ENCODE peak calls at places on chromosomes 12 and 14, in six cellular contexts. One of them, this sample, is unnamed. For H3K4me1, the result is how much of the 10 kb centered on the place peaks cover.

GRCh38 chr12:45648070-45648469 is 81.4 kb upstream of the ARID2 start:
- DNase-seq in cardiac muscle cell: no peak
- DNase-seq in left ventricle myocardium inferior: peak
- DNase-seq in SJSA1: no peak
- DNase-seq in heart left ventricle: peak
- DNase-seq in kidney: no peak
- DNase-seq in this sample: peak

GRCh38 chr12:31431721-31432120 is 105.8 kb upstream of the SINHCAF start:
- DNase-seq in SJSA1: no peak
- DNase-seq in kidney: no peak
- DNase-seq in left ventricle myocardium inferior: no peak
- DNase-seq in cardiac muscle cell: peak
- DNase-seq in heart left ventricle: no peak
- DNase-seq in this sample: no peak

GRCh38 chr12:82479511-82479910 is 121.2 kb downstream of the METTL25 start:
- DNase-seq in left ventricle myocardium inferior: no peak
- DNase-seq in cardiac muscle cell: peak
- DNase-seq in heart left ventricle: no peak
- DNase-seq in SJSA1: no peak
- DNase-seq in kidney: no peak
- DNase-seq in this sample: no peak

GRCh38 chr12:93287152-93287551 is 90.6 kb upstream of the NUDT4 start:
- DNase-seq in kidney: no peak
- DNase-seq in cardiac muscle cell: no peak
- DNase-seq in heart left ventricle: no peak
- DNase-seq in SJSA1: no peak
- DNase-seq in left ventricle myocardium inferior: no peak
- DNase-seq in this sample: no peak

GRCh38 chr14:59619071-59619470 is 42.5 kb upstream of the CCDC175 start:
- DNase-seq in left ventricle myocardium inferior: no peak
- DNase-seq in heart left ventricle: no peak
- DNase-seq in cardiac muscle cell: no peak
- DNase-seq in kidney: no peak
- DNase-seq in SJSA1: no peak
- DNase-seq in this sample: no peak

GRCh38 chr12:104707179-104707578 is 250.4 kb downstream of the CHST11 start:
- DNase-seq in SJSA1: no peak
- DNase-seq in heart left ventricle: no peak
- DNase-seq in left ventricle myocardium inferior: no peak
- DNase-seq in cardiac muscle cell: no peak
- DNase-seq in kidney: no peak
- DNase-seq in this sample: no peak

GRCh38 chr12:85301054-85301453 is 21.0 kb downstream of the ALX1 start:
- DNase-seq in left ventricle myocardium inferior: no peak
- DNase-seq in cardiac muscle cell: no peak
- DNase-seq in SJSA1: no peak
- DNase-seq in kidney: no peak
- DNase-seq in heart left ventricle: no peak
- DNase-seq in this sample: no peak

GRCh38 chr14:68468437-68469207 is 324.2 kb downstream of the ZFP36L1 start:
- DNase-seq in kidney: peak
- DNase-seq in heart left ventricle: no peak
- DNase-seq in left ventricle myocardium inferior: no peak
- DNase-seq in SJSA1: no peak
- DNase-seq in cardiac muscle cell: peak
- DNase-seq in this sample: no peak

GRCh38 chr12:15558915-15559528 is 230.2 kb downstream of the EPS8 start:
- DNase-seq in cardiac muscle cell: peak
- DNase-seq in heart left ventricle: no peak
- DNase-seq in SJSA1: no peak
- DNase-seq in left ventricle myocardium inferior: no peak
- DNase-seq in kidney: no peak
- DNase-seq in this sample: no peak

GRCh38 chr14:20775043-20775442 is 6.0 kb upstream of the RNASE6 start:
- DNase-seq in kidney: no peak
- DNase-seq in left ventricle myocardium inferior: no peak
- DNase-seq in SJSA1: no peak
- DNase-seq in cardiac muscle cell: no peak
- DNase-seq in heart left ventricle: no peak
- DNase-seq in this sample: no peak

GRCh38 chr14:20808084-20808483 is 5.4 kb upstream of the RNASE1 start:
- DNase-seq in heart left ventricle: no peak
- DNase-seq in kidney: no peak
- DNase-seq in SJSA1: no peak
- DNase-seq in left ventricle myocardium inferior: no peak
- DNase-seq in cardiac muscle cell: no peak
- DNase-seq in this sample: no peak

GRCh38 chr14:56173360-56173922 is 55.2 kb downstream of the PELI2 start:
- DNase-seq in kidney: no peak
- DNase-seq in heart left ventricle: no peak
- DNase-seq in left ventricle myocardium inferior: no peak
- DNase-seq in cardiac muscle cell: no peak
- DNase-seq in SJSA1: no peak
- DNase-seq in this sample: no peak

GRCh38 chr14:72926292-72927028 is at the start of gene DCAF4:
- DNase-seq in left ventricle myocardium inferior: peak
- DNase-seq in SJSA1: peak
- DNase-seq in kidney: peak
- DNase-seq in heart left ventricle: peak
- DNase-seq in cardiac muscle cell: peak
- DNase-seq in this sample: peak

GRCh38 chr14:81400852-81401251 is 728 bp upstream of the STON2 start:
- DNase-seq in heart left ventricle: peak
- DNase-seq in kidney: no peak
- DNase-seq in left ventricle myocardium inferior: no peak
- DNase-seq in cardiac muscle cell: peak
- DNase-seq in SJSA1: no peak
- DNase-seq in this sample: no peak

GRCh38 chr12:34396861-34397590 is 374.7 kb downstream of the ALG10 start:
- DNase-seq in heart left ventricle: peak
- DNase-seq in SJSA1: peak
- DNase-seq in cardiac muscle cell: no peak
- DNase-seq in left ventricle myocardium inferior: peak
- DNase-seq in kidney: peak
- DNase-seq in this sample: peak

GRCh38 chr14:78448483-78449094 is 278.4 kb downstream of the NRXN3 start:
- DNase-seq in left ventricle myocardium inferior: no peak
- DNase-seq in heart left ventricle: peak
- DNase-seq in cardiac muscle cell: peak
- DNase-seq in SJSA1: peak
- DNase-seq in kidney: no peak
- DNase-seq in this sample: peak

GRCh38 chr12:130163461-130164215 is 1.4 kb downstream of the FZD10 start:
- DNase-seq in cardiac muscle cell: no peak
- DNase-seq in left ventricle myocardium inferior: no peak
- DNase-seq in SJSA1: no peak
- DNase-seq in kidney: peak
- DNase-seq in heart left ventricle: no peak
- DNase-seq in this sample: no peak

GRCh38 chr14:78967111-78967809 is 797.1 kb downstream of the NRXN3 start:
- DNase-seq in heart left ventricle: no peak
- DNase-seq in left ventricle myocardium inferior: no peak
- DNase-seq in kidney: no peak
- DNase-seq in SJSA1: no peak
- DNase-seq in cardiac muscle cell: peak
- DNase-seq in this sample: no peak

GRCh38 chr14:33922125-33922524 is 28.7 kb downstream of the EGLN3 start:
- DNase-seq in heart left ventricle: no peak
- DNase-seq in SJSA1: no peak
- DNase-seq in cardiac muscle cell: peak
- DNase-seq in left ventricle myocardium inferior: no peak
- DNase-seq in kidney: no peak
- DNase-seq in this sample: no peak

GRCh38 chr14:87899228-87899627 is 93.8 kb downstream of the GALC start:
- DNase-seq in kidney: no peak
- DNase-seq in left ventricle myocardium inferior: no peak
- DNase-seq in cardiac muscle cell: no peak
- DNase-seq in SJSA1: no peak
- DNase-seq in heart left ventricle: no peak
- DNase-seq in this sample: no peak

GRCh38 chr12:51083140-51083833 is at the start of gene CSRNP2:
- DNase-seq in kidney: peak
- DNase-seq in heart left ventricle: peak
- DNase-seq in left ventricle myocardium inferior: peak
- DNase-seq in SJSA1: peak
- DNase-seq in cardiac muscle cell: peak
- DNase-seq in this sample: peak

GRCh38 chr12:16950041-16950677 is 344.2 kb upstream of the LMO3 start:
- DNase-seq in heart left ventricle: no peak
- DNase-seq in cardiac muscle cell: no peak
- DNase-seq in SJSA1: no peak
- DNase-seq in kidney: no peak
- DNase-seq in left ventricle myocardium inferior: no peak
- DNase-seq in this sample: no peak

GRCh38 chr12:40864891-40865290 is 172.7 kb downstream of the CNTN1 start:
- DNase-seq in cardiac muscle cell: no peak
- DNase-seq in left ventricle myocardium inferior: no peak
- DNase-seq in SJSA1: no peak
- DNase-seq in kidney: no peak
- DNase-seq in heart left ventricle: no peak
- DNase-seq in this sample: no peak

GRCh38 chr12:118377005-118377890 is 893 bp downstream of the SUDS3 start:
- DNase-seq in kidney: no peak
- DNase-seq in cardiac muscle cell: no peak
- DNase-seq in left ventricle myocardium inferior: no peak
- DNase-seq in SJSA1: no peak
- DNase-seq in heart left ventricle: no peak
- DNase-seq in this sample: peak

GRCh38 chr12:64097346-64098105 is 124.6 kb downstream of the KICS2 start:
- DNase-seq in SJSA1: no peak
- DNase-seq in kidney: no peak
- DNase-seq in left ventricle myocardium inferior: no peak
- DNase-seq in cardiac muscle cell: peak
- DNase-seq in heart left ventricle: peak
- DNase-seq in this sample: peak

GRCh38 chr12:98644433-98644711 is 216 bp downstream of the IKBIP start:
- DNase-seq in heart left ventricle: no peak
- DNase-seq in cardiac muscle cell: no peak
- DNase-seq in kidney: no peak
- DNase-seq in left ventricle myocardium inferior: no peak
- DNase-seq in SJSA1: peak
- DNase-seq in this sample: no peak

DNA sequence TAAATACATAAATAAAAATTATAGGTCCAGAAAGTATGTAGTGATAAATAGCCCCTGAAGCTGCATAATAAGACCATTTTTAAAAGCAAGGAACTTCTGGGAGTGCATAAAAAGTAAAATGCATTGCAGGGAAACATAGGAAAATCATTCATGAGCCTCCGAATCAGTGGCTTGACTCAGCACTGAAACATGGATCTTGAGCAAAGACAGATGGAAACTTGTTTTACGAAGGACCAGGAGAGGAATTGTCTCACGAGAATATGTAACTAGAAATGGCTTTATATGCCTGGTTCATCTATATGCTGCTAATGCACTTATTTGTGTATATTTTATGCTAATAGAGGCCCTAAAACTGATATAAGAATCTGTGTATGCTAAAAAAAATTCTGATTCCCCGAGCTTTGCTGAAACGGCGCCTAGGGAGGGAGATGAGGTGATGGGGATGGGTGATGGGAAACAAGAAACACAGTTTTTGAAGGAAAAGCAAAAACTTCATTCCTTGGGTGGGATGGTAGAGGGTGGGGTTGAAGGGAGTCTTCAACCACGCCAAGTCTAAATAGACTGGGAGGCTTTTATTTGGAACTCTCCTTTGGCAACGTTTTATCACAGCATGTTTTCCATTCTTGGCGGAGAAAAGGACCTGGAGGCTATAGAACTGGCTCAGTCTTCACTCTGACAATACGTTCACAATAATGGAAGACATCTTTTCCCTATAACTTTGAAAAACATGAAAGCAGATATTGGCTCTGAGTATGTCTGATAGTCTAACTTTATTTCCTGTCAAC is 14.5 kb downstream of the TMEM30B start:
- DNase-seq in kidney: no peak
- DNase-seq in SJSA1: no peak
- DNase-seq in heart left ventricle: no peak
- DNase-seq in left ventricle myocardium inferior: no peak
- DNase-seq in cardiac muscle cell: no peak
- DNase-seq in this sample: no peak
- H3K27ac ChIP-seq in kidney: no peak
- H3K27ac ChIP-seq in SJSA1: no peak
- H3K27ac ChIP-seq in heart left ventricle: no peak
- H3K27ac ChIP-seq in left ventricle myocardium inferior: no peak
- H3K27ac ChIP-seq in cardiac muscle cell: no peak
- H3K27ac ChIP-seq in this sample: no peak

GRCh38 chr14:60756847-60757246 is 22.3 kb downstream of the MNAT1 start:
- DNase-seq in kidney: no peak
- DNase-seq in SJSA1: no peak
- DNase-seq in cardiac muscle cell: peak
- DNase-seq in heart left ventricle: no peak
- DNase-seq in left ventricle myocardium inferior: no peak
- DNase-seq in this sample: no peak
- H3K4me3 ChIP-seq in kidney: no peak
- H3K4me3 ChIP-seq in SJSA1: no peak
- H3K4me3 ChIP-seq in cardiac muscle cell: no peak
- H3K4me3 ChIP-seq in heart left ventricle: no peak
- H3K4me3 ChIP-seq in left ventricle myocardium inferior: no peak
- H3K4me3 ChIP-seq in this sample: no peak

DNA sequence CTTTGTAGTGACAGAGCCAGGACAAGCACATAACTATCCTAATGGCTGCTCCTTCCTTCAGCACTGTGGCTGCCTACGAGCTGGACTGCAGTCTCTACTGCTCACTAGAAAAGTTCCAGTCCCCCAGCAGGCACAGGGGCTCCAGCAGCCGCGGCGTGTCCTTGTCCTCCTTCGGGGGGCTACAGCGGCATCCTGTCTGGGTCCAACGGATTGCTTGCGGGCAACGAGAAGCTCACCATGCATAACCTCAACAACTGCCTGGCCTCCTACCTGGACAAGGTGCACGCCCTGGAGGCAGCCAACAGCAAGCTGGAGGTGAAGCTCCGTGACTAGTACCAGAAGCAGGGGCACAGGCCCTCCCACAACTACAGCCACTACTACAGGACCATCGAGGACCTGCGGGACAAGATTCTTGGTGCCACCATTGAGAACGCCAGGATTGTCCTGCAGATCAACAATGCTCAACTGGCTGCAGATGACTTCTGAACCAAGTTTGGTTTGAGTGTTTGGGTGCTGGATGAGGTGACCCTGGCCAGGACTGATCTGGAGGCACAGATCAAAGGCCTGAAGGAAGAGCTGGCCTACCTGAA is 169.4 kb downstream of the NDUFA12 start:
- DNase-seq in kidney: no peak
- DNase-seq in heart left ventricle: no peak
- DNase-seq in SJSA1: no peak
- DNase-seq in left ventricle myocardium inferior: no peak
- DNase-seq in cardiac muscle cell: no peak
- DNase-seq in this sample: no peak
- H3K4me1 ChIP-seq in kidney: under half
- H3K4me1 ChIP-seq in heart left ventricle: under half
- H3K4me1 ChIP-seq in SJSA1: under half
- H3K4me1 ChIP-seq in left ventricle myocardium inferior: under half
- H3K4me1 ChIP-seq in cardiac muscle cell: under half
- H3K4me1 ChIP-seq in this sample: under half

DNA sequence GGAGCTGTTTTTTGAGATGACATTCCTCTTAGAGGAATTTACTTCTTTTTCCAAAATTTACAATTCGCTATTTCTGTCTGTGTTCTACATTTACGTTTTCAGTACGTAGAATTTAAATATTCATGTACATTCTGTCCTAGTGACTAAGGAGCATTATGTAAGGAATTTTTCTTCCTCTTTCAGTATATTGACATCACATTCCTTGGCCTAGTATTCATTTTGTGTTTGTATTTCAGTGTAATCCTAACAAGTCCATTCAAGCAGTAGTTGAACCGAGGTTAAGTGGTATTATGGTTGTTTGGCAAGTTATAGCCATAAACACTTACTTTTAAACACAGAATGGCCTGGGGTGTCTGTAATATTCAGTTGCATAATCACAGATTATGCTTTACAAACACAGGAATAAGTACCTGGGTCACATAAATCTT is 465.2 kb downstream of the PCNX1 start:
- DNase-seq in cardiac muscle cell: peak
- DNase-seq in SJSA1: no peak
- DNase-seq in heart left ventricle: no peak
- DNase-seq in kidney: no peak
- DNase-seq in left ventricle myocardium inferior: no peak
- DNase-seq in this sample: no peak
- H3K27ac ChIP-seq in cardiac muscle cell: no peak
- H3K27ac ChIP-seq in SJSA1: peak
- H3K27ac ChIP-seq in heart left ventricle: no peak
- H3K27ac ChIP-seq in kidney: no peak
- H3K27ac ChIP-seq in left ventricle myocardium inferior: no peak
- H3K27ac ChIP-seq in this sample: no peak